ENCODE peak calls at places on chromosomes 16 and 17, in nine cellular contexts. One of them, this sample, is unnamed.

GRCh38 chr17:75633484-75634375 is 496 bp downstream of the SMIM5 start:
- DNase-seq in neural progenitor cell: peak
- DNase-seq in cardiac muscle cell: peak
- DNase-seq in AG10803: peak
- DNase-seq in stomach: peak
- DNase-seq in skeletal muscle cell: peak
- DNase-seq in dorsolateral prefrontal cortex: peak
- DNase-seq in lower lobe of right lung: peak
- DNase-seq in DND-41: peak
- DNase-seq in this sample: peak

GRCh38 chr17:29096094-29096493 is 53.2 kb downstream of the PIPOX start:
- DNase-seq in neural progenitor cell: no peak
- DNase-seq in cardiac muscle cell: no peak
- DNase-seq in AG10803: no peak
- DNase-seq in stomach: no peak
- DNase-seq in skeletal muscle cell: no peak
- DNase-seq in dorsolateral prefrontal cortex: no peak
- DNase-seq in lower lobe of right lung: no peak
- DNase-seq in DND-41: no peak
- DNase-seq in this sample: no peak

GRCh38 chr16:63702981-63703590 is 1418.8 kb downstream of the CDH11 start:
- DNase-seq in neural progenitor cell: peak
- DNase-seq in cardiac muscle cell: peak
- DNase-seq in AG10803: no peak
- DNase-seq in stomach: peak
- DNase-seq in skeletal muscle cell: no peak
- DNase-seq in dorsolateral prefrontal cortex: no peak
- DNase-seq in lower lobe of right lung: no peak
- DNase-seq in DND-41: no peak
- DNase-seq in this sample: no peak

GRCh38 chr17:28505986-28506665 is at the start of gene FOXN1:
- DNase-seq in neural progenitor cell: no peak
- DNase-seq in cardiac muscle cell: no peak
- DNase-seq in AG10803: no peak
- DNase-seq in stomach: no peak
- DNase-seq in skeletal muscle cell: no peak
- DNase-seq in dorsolateral prefrontal cortex: no peak
- DNase-seq in lower lobe of right lung: peak
- DNase-seq in DND-41: no peak
- DNase-seq in this sample: no peak

GRCh38 chr17:64278614-64279013 is 15.6 kb upstream of the TEX2 start:
- DNase-seq in neural progenitor cell: no peak
- DNase-seq in cardiac muscle cell: no peak
- DNase-seq in AG10803: peak
- DNase-seq in stomach: no peak
- DNase-seq in skeletal muscle cell: no peak
- DNase-seq in dorsolateral prefrontal cortex: no peak
- DNase-seq in lower lobe of right lung: no peak
- DNase-seq in DND-41: no peak
- DNase-seq in this sample: peak

GRCh38 chr17:73697872-73698271 is 53.6 kb upstream of the SDK2 start:
- DNase-seq in neural progenitor cell: no peak
- DNase-seq in cardiac muscle cell: no peak
- DNase-seq in AG10803: no peak
- DNase-seq in stomach: no peak
- DNase-seq in skeletal muscle cell: no peak
- DNase-seq in dorsolateral prefrontal cortex: no peak
- DNase-seq in lower lobe of right lung: no peak
- DNase-seq in DND-41: no peak
- DNase-seq in this sample: no peak

GRCh38 chr16:27083861-27084261 is 17.1 kb downstream of the C16orf82 start:
- DNase-seq in neural progenitor cell: peak
- DNase-seq in cardiac muscle cell: peak
- DNase-seq in AG10803: no peak
- DNase-seq in stomach: no peak
- DNase-seq in skeletal muscle cell: no peak
- DNase-seq in dorsolateral prefrontal cortex: no peak
- DNase-seq in lower lobe of right lung: no peak
- DNase-seq in DND-41: no peak
- DNase-seq in this sample: no peak

GRCh38 chr16:3158498-3159314 is 23.9 kb downstream of the ZNF213 start:
- DNase-seq in neural progenitor cell: peak
- DNase-seq in cardiac muscle cell: peak
- DNase-seq in AG10803: peak
- DNase-seq in stomach: peak
- DNase-seq in skeletal muscle cell: no peak
- DNase-seq in dorsolateral prefrontal cortex: peak
- DNase-seq in lower lobe of right lung: peak
- DNase-seq in DND-41: peak
- DNase-seq in this sample: no peak

GRCh38 chr17:58307468-58308172 is 21.0 kb downstream of the TSPOAP1 start:
- DNase-seq in neural progenitor cell: no peak
- DNase-seq in cardiac muscle cell: no peak
- DNase-seq in AG10803: no peak
- DNase-seq in stomach: peak
- DNase-seq in skeletal muscle cell: no peak
- DNase-seq in dorsolateral prefrontal cortex: no peak
- DNase-seq in lower lobe of right lung: no peak
- DNase-seq in DND-41: no peak
- DNase-seq in this sample: no peak

GRCh38 chr16:10590342-10590741 is 9.9 kb upstream of the EMP2 start:
- DNase-seq in neural progenitor cell: no peak
- DNase-seq in cardiac muscle cell: no peak
- DNase-seq in AG10803: no peak
- DNase-seq in stomach: no peak
- DNase-seq in skeletal muscle cell: no peak
- DNase-seq in dorsolateral prefrontal cortex: no peak
- DNase-seq in lower lobe of right lung: no peak
- DNase-seq in DND-41: no peak
- DNase-seq in this sample: no peak

GRCh38 chr16:10589106-10589505 is 8.7 kb upstream of the EMP2 start:
- DNase-seq in neural progenitor cell: peak
- DNase-seq in cardiac muscle cell: no peak
- DNase-seq in AG10803: no peak
- DNase-seq in stomach: no peak
- DNase-seq in skeletal muscle cell: no peak
- DNase-seq in dorsolateral prefrontal cortex: no peak
- DNase-seq in lower lobe of right lung: no peak
- DNase-seq in DND-41: no peak
- DNase-seq in this sample: no peak

GRCh38 chr16:10584956-10585561 is 4.7 kb upstream of the EMP2 start:
- DNase-seq in neural progenitor cell: no peak
- DNase-seq in cardiac muscle cell: no peak
- DNase-seq in AG10803: peak
- DNase-seq in stomach: no peak
- DNase-seq in skeletal muscle cell: no peak
- DNase-seq in dorsolateral prefrontal cortex: no peak
- DNase-seq in lower lobe of right lung: no peak
- DNase-seq in DND-41: no peak
- DNase-seq in this sample: peak

GRCh38 chr16:10583269-10583668 is 2.9 kb upstream of the EMP2 start:
- DNase-seq in neural progenitor cell: no peak
- DNase-seq in cardiac muscle cell: no peak
- DNase-seq in AG10803: no peak
- DNase-seq in stomach: no peak
- DNase-seq in skeletal muscle cell: no peak
- DNase-seq in dorsolateral prefrontal cortex: no peak
- DNase-seq in lower lobe of right lung: no peak
- DNase-seq in DND-41: no peak
- DNase-seq in this sample: no peak

DNA sequence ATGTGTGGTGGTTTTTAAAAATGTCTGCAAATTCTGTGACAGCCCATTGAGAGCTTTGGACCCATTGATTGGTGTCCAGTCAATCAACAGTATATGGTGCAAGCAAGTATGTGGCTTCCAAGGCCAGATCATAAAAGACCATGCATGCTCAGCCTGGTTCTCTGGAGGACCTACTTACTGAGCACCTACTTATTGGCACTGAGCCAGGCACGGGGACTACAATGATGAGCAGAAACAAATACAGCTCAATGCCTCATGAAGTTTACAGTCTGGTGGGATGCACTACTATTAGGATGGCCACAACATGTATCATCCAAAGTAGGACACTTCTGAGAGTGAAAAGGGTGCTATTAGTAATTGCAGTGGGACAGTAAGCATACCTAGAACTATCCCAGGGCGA is 7.2 kb upstream of the EMP2 start:
- DNase-seq in neural progenitor cell: no peak
- DNase-seq in cardiac muscle cell: no peak
- DNase-seq in AG10803: no peak
- DNase-seq in stomach: no peak
- DNase-seq in skeletal muscle cell: no peak
- DNase-seq in dorsolateral prefrontal cortex: no peak
- DNase-seq in lower lobe of right lung: no peak
- DNase-seq in DND-41: no peak
- DNase-seq in this sample: no peak
- H3K4me3 ChIP-seq in neural progenitor cell: no peak
- H3K4me3 ChIP-seq in cardiac muscle cell: no peak
- H3K4me3 ChIP-seq in AG10803: no peak
- H3K4me3 ChIP-seq in stomach: no peak
- H3K4me3 ChIP-seq in skeletal muscle cell: no peak
- H3K4me3 ChIP-seq in dorsolateral prefrontal cortex: no peak
- H3K4me3 ChIP-seq in lower lobe of right lung: no peak
- H3K4me3 ChIP-seq in DND-41: no peak
- H3K4me3 ChIP-seq in this sample: no peak

GRCh38 chr17:50165466-50165865 is 339 bp upstream of the SGCA start:
- DNase-seq in neural progenitor cell: no peak
- DNase-seq in cardiac muscle cell: no peak
- DNase-seq in AG10803: no peak
- DNase-seq in stomach: no peak
- DNase-seq in skeletal muscle cell: no peak
- DNase-seq in dorsolateral prefrontal cortex: no peak
- DNase-seq in lower lobe of right lung: no peak
- DNase-seq in DND-41: no peak
- DNase-seq in this sample: no peak
- H3K4me3 ChIP-seq in neural progenitor cell: no peak
- H3K4me3 ChIP-seq in cardiac muscle cell: peak
- H3K4me3 ChIP-seq in AG10803: no peak
- H3K4me3 ChIP-seq in stomach: no peak
- H3K4me3 ChIP-seq in skeletal muscle cell: no peak
- H3K4me3 ChIP-seq in dorsolateral prefrontal cortex: no peak
- H3K4me3 ChIP-seq in lower lobe of right lung: no peak
- H3K4me3 ChIP-seq in DND-41: no peak
- H3K4me3 ChIP-seq in this sample: no peak

DNA sequence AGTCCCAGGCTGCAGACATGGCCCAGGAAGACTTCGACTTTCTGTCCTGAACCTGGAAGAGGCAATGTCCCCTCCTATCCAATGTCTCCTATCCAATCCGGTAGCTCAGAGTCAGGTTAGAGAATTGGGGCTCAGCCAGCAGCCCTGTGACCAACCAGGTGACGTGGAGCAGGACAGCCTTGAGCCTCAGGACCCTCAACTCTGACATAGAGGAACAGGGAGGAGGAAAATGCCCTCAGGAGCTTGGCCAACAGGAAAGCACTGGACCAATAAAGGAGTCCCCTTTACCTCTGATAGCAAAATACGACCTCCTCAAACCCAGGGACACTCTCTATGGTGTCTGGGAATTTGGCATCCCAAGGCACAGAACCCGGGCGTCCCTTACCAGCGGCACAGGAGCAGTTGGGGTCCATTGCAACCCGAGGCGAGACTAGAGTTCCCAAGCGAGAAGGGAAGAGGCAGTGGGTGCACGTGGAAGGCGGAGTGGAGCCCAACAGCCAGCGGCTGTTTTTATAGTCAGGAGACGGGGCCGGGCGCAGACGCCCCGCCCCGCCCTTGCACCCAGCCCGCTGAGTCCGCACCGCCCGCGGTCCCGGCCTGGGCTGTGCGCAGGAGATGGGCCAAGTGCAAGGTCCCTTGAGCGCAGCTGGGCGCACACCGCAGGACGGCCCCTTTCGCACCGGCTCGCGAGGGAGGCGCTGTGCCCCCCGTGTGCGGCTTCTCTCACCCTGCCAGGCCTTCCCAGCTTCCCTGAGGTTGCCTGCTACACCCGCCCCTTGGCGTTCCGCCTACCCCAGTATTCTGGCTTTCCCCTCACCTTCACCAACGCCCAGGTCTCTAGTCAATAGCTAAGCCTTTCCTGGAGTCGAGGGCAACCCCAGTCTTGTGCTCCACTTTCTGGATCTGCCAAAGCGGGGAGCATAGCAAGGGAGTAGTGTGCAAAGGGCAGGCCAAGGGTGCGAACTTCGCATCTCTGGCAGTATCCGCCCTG is at the start of gene MT1G:
- DNase-seq in neural progenitor cell: no peak
- DNase-seq in cardiac muscle cell: peak
- DNase-seq in AG10803: no peak
- DNase-seq in stomach: peak
- DNase-seq in skeletal muscle cell: no peak
- DNase-seq in dorsolateral prefrontal cortex: no peak
- DNase-seq in lower lobe of right lung: peak
- DNase-seq in DND-41: peak
- DNase-seq in this sample: no peak
- H3K4me3 ChIP-seq in neural progenitor cell: no peak
- H3K4me3 ChIP-seq in cardiac muscle cell: no peak
- H3K4me3 ChIP-seq in AG10803: no peak
- H3K4me3 ChIP-seq in stomach: peak
- H3K4me3 ChIP-seq in skeletal muscle cell: no peak
- H3K4me3 ChIP-seq in dorsolateral prefrontal cortex: peak
- H3K4me3 ChIP-seq in lower lobe of right lung: peak
- H3K4me3 ChIP-seq in DND-41: no peak
- H3K4me3 ChIP-seq in this sample: no peak

GRCh38 chr17:12318614-12319266 is 298.1 kb downstream of the MAP2K4 start:
- DNase-seq in neural progenitor cell: no peak
- DNase-seq in cardiac muscle cell: no peak
- DNase-seq in AG10803: no peak
- DNase-seq in stomach: no peak
- DNase-seq in skeletal muscle cell: no peak
- DNase-seq in dorsolateral prefrontal cortex: no peak
- DNase-seq in lower lobe of right lung: no peak
- DNase-seq in DND-41: no peak
- DNase-seq in this sample: no peak
- H3K4me3 ChIP-seq in neural progenitor cell: no peak
- H3K4me3 ChIP-seq in cardiac muscle cell: no peak
- H3K4me3 ChIP-seq in AG10803: no peak
- H3K4me3 ChIP-seq in stomach: no peak
- H3K4me3 ChIP-seq in skeletal muscle cell: no peak
- H3K4me3 ChIP-seq in dorsolateral prefrontal cortex: no peak
- H3K4me3 ChIP-seq in lower lobe of right lung: no peak
- H3K4me3 ChIP-seq in DND-41: no peak
- H3K4me3 ChIP-seq in this sample: no peak

GRCh38 chr16:35741546-35741945 is 2282.1 kb downstream of the TP53TG3F start:
- DNase-seq in neural progenitor cell: no peak
- DNase-seq in cardiac muscle cell: no peak
- DNase-seq in AG10803: no peak
- DNase-seq in stomach: no peak
- DNase-seq in skeletal muscle cell: no peak
- DNase-seq in dorsolateral prefrontal cortex: no peak
- DNase-seq in lower lobe of right lung: no peak
- DNase-seq in DND-41: no peak
- DNase-seq in this sample: no peak
- H3K4me3 ChIP-seq in neural progenitor cell: no peak
- H3K4me3 ChIP-seq in cardiac muscle cell: no peak
- H3K4me3 ChIP-seq in AG10803: no peak
- H3K4me3 ChIP-seq in stomach: no peak
- H3K4me3 ChIP-seq in skeletal muscle cell: no peak
- H3K4me3 ChIP-seq in dorsolateral prefrontal cortex: no peak
- H3K4me3 ChIP-seq in lower lobe of right lung: no peak
- H3K4me3 ChIP-seq in DND-41: no peak
- H3K4me3 ChIP-seq in this sample: no peak

This sample was measured in AG09309.